ENCODE peak calls at places on chromosomes 4 and X, in four cellular contexts. H, U, Y and F are unnamed samples.

GRCh38 chrX:56800801-56801200 is 71.8 kb downstream of the NBDY start:
- DNase-seq in Y (peak; percentile 76), H (peak; percentile 22), U (no peak), F (no peak)

GRCh38 chr4:34323549-34324325 is 1920.6 kb downstream of the ARAP2 start:
- DNase-seq in Y (no peak), H (no peak), U (peak; percentile 1), F (peak; percentile 29)

GRCh38 chrX:154002215-154002719 is 17.4 kb downstream of the IRAK1 start:
- DNase-seq in Y (peak; percentile 84), U (peak; percentile 61), H (peak; percentile 38), F (peak; percentile 51)

GRCh38 chr4:174398728-174399127 is 115.0 kb downstream of the CEP44 start:
- DNase-seq in U (peak; percentile 68), H (no peak), Y (no peak), F (peak; percentile 75)

GRCh38 chr4:187770345-187770744 is 225.2 kb upstream of the ZFP42 start:
- DNase-seq in H (no peak), U (no peak), Y (no peak), F (no peak)

GRCh38 chr4:6974138-6974848 is 64.7 kb downstream of the TBC1D14 start:
- DNase-seq in H (peak; percentile 64), U (peak; percentile 84), Y (peak; percentile 81), F (peak; percentile 92)

GRCh38 chrX:22246620-22247019 is 26.1 kb upstream of the CBLL2 start:
- DNase-seq in Y (no peak), U (peak; percentile 23), H (no peak), F (no peak)

GRCh38 chr4:38075370-38076152 is 115.4 kb downstream of the PTTG2 start:
- DNase-seq in Y (peak; percentile 57), U (peak; percentile 43), H (no peak), F (peak; percentile 71)

GRCh38 chr4:1384675-1385372 is 21.4 kb downstream of the NKX1-1 start:
- DNase-seq in H (no peak), Y (no peak), U (no peak), F (no peak)

GRCh38 chr4:29277381-29277780 is 1442.8 kb upstream of the PCDH7 start:
- DNase-seq in H (no peak), U (peak; percentile 68), Y (no peak), F (peak; percentile 17)

GRCh38 chr4:134935320-134935719 is 733.7 kb upstream of the PABPC4L start:
- DNase-seq in H (no peak), U (no peak), Y (peak; percentile 3), F (peak; percentile 32)

GRCh38 chr4:98945297-98945850 is 16.4 kb upstream of the EIF4E start:
- DNase-seq in H (no peak), U (no peak), Y (peak; percentile 36), F (no peak)

GRCh38 chrX:9312922-9313867 is 151.7 kb upstream of the TBL1X start:
- DNase-seq in Y (peak; percentile 57), U (no peak), H (peak; percentile 54), F (no peak)

GRCh38 chrX:104668550-104668949 is 102.6 kb downstream of the IL1RAPL2 start:
- DNase-seq in Y (peak; percentile 1), H (no peak), U (peak; percentile 1), F (peak; percentile 37)

GRCh38 chrX:24979081-24979480 is 36.7 kb downstream of the ARX start:
- DNase-seq in H (no peak), Y (no peak), U (peak; percentile 11), F (no peak)

GRCh38 chr4:171621646-171622045 is 191.6 kb upstream of the GALNTL6 start:
- DNase-seq in U (no peak), Y (no peak), H (no peak), F (no peak)